ENCODE peak calls at places on chromosome 21, in ten cellular contexts. One of them, this sample, is unnamed.

GRCh38 chr21:31877558-31877957 is 4.7 kb downstream of the HUNK start:
- DNase-seq in NCI-H446: no peak
- DNase-seq in activated CD4-positive, alpha-beta T cell treated with anti-CD3 and anti-CD28 coated beads for 24 hours: no peak
- DNase-seq in stimulated activated naive CD8-positive, alpha-beta T cell treated with anti-CD3 and anti-CD28 coated beads, Interleukin-15, Interleukin-2, amounts not matched to agents 100 U/mL and 50 U/mL, for 24 hours: no peak
- DNase-seq in H4: no peak
- DNase-seq in fibroblast of the conjunctiva: no peak
- DNase-seq in NCI-H524: no peak
- DNase-seq in nucleus accumbens: no peak
- DNase-seq in right atrium auricular region: no peak
- DNase-seq in MCF 10A: no peak
- DNase-seq in this sample: no peak

GRCh38 chr21:42455196-42455595 is 40.8 kb downstream of the RSPH1 start:
- DNase-seq in fibroblast of the conjunctiva: no peak
- DNase-seq in stimulated activated naive CD8-positive, alpha-beta T cell treated with anti-CD3 and anti-CD28 coated beads, Interleukin-15, Interleukin-2, amounts not matched to agents 100 U/mL and 50 U/mL, for 24 hours: no peak
- DNase-seq in NCI-H524: peak
- DNase-seq in MCF 10A: peak
- DNase-seq in right atrium auricular region: no peak
- DNase-seq in nucleus accumbens: no peak
- DNase-seq in NCI-H446: no peak
- DNase-seq in activated CD4-positive, alpha-beta T cell treated with anti-CD3 and anti-CD28 coated beads for 24 hours: no peak
- DNase-seq in H4: peak
- DNase-seq in this sample: no peak

GRCh38 chr21:31879251-31879650 is 6.4 kb downstream of the HUNK start:
- DNase-seq in stimulated activated naive CD8-positive, alpha-beta T cell treated with anti-CD3 and anti-CD28 coated beads, Interleukin-15, Interleukin-2, amounts not matched to agents 100 U/mL and 50 U/mL, for 24 hours: no peak
- DNase-seq in right atrium auricular region: no peak
- DNase-seq in fibroblast of the conjunctiva: no peak
- DNase-seq in NCI-H524: peak
- DNase-seq in nucleus accumbens: no peak
- DNase-seq in activated CD4-positive, alpha-beta T cell treated with anti-CD3 and anti-CD28 coated beads for 24 hours: no peak
- DNase-seq in H4: no peak
- DNase-seq in NCI-H446: no peak
- DNase-seq in MCF 10A: no peak
- DNase-seq in this sample: no peak

GRCh38 chr21:27290020-27290419 is 323.1 kb upstream of the ADAMTS5 start:
- DNase-seq in NCI-H524: no peak
- DNase-seq in NCI-H446: no peak
- DNase-seq in fibroblast of the conjunctiva: no peak
- DNase-seq in MCF 10A: no peak
- DNase-seq in H4: no peak
- DNase-seq in stimulated activated naive CD8-positive, alpha-beta T cell treated with anti-CD3 and anti-CD28 coated beads, Interleukin-15, Interleukin-2, amounts not matched to agents 100 U/mL and 50 U/mL, for 24 hours: no peak
- DNase-seq in right atrium auricular region: no peak
- DNase-seq in nucleus accumbens: no peak
- DNase-seq in activated CD4-positive, alpha-beta T cell treated with anti-CD3 and anti-CD28 coated beads for 24 hours: no peak
- DNase-seq in this sample: no peak

GRCh38 chr21:33214056-33214455 is 15.7 kb upstream of the IFNAR2 start:
- DNase-seq in MCF 10A: no peak
- DNase-seq in fibroblast of the conjunctiva: no peak
- DNase-seq in stimulated activated naive CD8-positive, alpha-beta T cell treated with anti-CD3 and anti-CD28 coated beads, Interleukin-15, Interleukin-2, amounts not matched to agents 100 U/mL and 50 U/mL, for 24 hours: no peak
- DNase-seq in activated CD4-positive, alpha-beta T cell treated with anti-CD3 and anti-CD28 coated beads for 24 hours: no peak
- DNase-seq in NCI-H524: no peak
- DNase-seq in H4: no peak
- DNase-seq in nucleus accumbens: no peak
- DNase-seq in right atrium auricular region: no peak
- DNase-seq in NCI-H446: no peak
- DNase-seq in this sample: no peak

GRCh38 chr21:46550511-46550941 is 54.4 kb downstream of the S100B start:
- DNase-seq in nucleus accumbens: no peak
- DNase-seq in activated CD4-positive, alpha-beta T cell treated with anti-CD3 and anti-CD28 coated beads for 24 hours: no peak
- DNase-seq in MCF 10A: no peak
- DNase-seq in right atrium auricular region: peak
- DNase-seq in NCI-H446: no peak
- DNase-seq in stimulated activated naive CD8-positive, alpha-beta T cell treated with anti-CD3 and anti-CD28 coated beads, Interleukin-15, Interleukin-2, amounts not matched to agents 100 U/mL and 50 U/mL, for 24 hours: peak
- DNase-seq in NCI-H524: no peak
- DNase-seq in H4: no peak
- DNase-seq in fibroblast of the conjunctiva: no peak
- DNase-seq in this sample: no peak

GRCh38 chr21:20459838-20460237 is 538.4 kb upstream of the NCAM2 start:
- DNase-seq in MCF 10A: peak
- DNase-seq in stimulated activated naive CD8-positive, alpha-beta T cell treated with anti-CD3 and anti-CD28 coated beads, Interleukin-15, Interleukin-2, amounts not matched to agents 100 U/mL and 50 U/mL, for 24 hours: no peak
- DNase-seq in fibroblast of the conjunctiva: no peak
- DNase-seq in H4: peak
- DNase-seq in nucleus accumbens: no peak
- DNase-seq in NCI-H524: no peak
- DNase-seq in NCI-H446: no peak
- DNase-seq in activated CD4-positive, alpha-beta T cell treated with anti-CD3 and anti-CD28 coated beads for 24 hours: no peak
- DNase-seq in right atrium auricular region: no peak
- DNase-seq in this sample: no peak

GRCh38 chr21:32333953-32334673 is 35.5 kb downstream of the MRAP start:
- DNase-seq in stimulated activated naive CD8-positive, alpha-beta T cell treated with anti-CD3 and anti-CD28 coated beads, Interleukin-15, Interleukin-2, amounts not matched to agents 100 U/mL and 50 U/mL, for 24 hours: no peak
- DNase-seq in H4: no peak
- DNase-seq in MCF 10A: no peak
- DNase-seq in NCI-H524: no peak
- DNase-seq in right atrium auricular region: no peak
- DNase-seq in NCI-H446: no peak
- DNase-seq in activated CD4-positive, alpha-beta T cell treated with anti-CD3 and anti-CD28 coated beads for 24 hours: no peak
- DNase-seq in nucleus accumbens: no peak
- DNase-seq in fibroblast of the conjunctiva: no peak
- DNase-seq in this sample: no peak

GRCh38 chr21:29801122-29801521 is 138.7 kb downstream of the GRIK1 start:
- DNase-seq in stimulated activated naive CD8-positive, alpha-beta T cell treated with anti-CD3 and anti-CD28 coated beads, Interleukin-15, Interleukin-2, amounts not matched to agents 100 U/mL and 50 U/mL, for 24 hours: no peak
- DNase-seq in MCF 10A: no peak
- DNase-seq in right atrium auricular region: no peak
- DNase-seq in nucleus accumbens: no peak
- DNase-seq in fibroblast of the conjunctiva: no peak
- DNase-seq in NCI-H446: no peak
- DNase-seq in activated CD4-positive, alpha-beta T cell treated with anti-CD3 and anti-CD28 coated beads for 24 hours: no peak
- DNase-seq in NCI-H524: no peak
- DNase-seq in H4: no peak
- DNase-seq in this sample: no peak

GRCh38 chr21:37866027-37866426 is 50.2 kb downstream of the KCNJ6 start:
- DNase-seq in fibroblast of the conjunctiva: no peak
- DNase-seq in MCF 10A: peak
- DNase-seq in H4: no peak
- DNase-seq in right atrium auricular region: no peak
- DNase-seq in nucleus accumbens: no peak
- DNase-seq in activated CD4-positive, alpha-beta T cell treated with anti-CD3 and anti-CD28 coated beads for 24 hours: no peak
- DNase-seq in NCI-H524: no peak
- DNase-seq in stimulated activated naive CD8-positive, alpha-beta T cell treated with anti-CD3 and anti-CD28 coated beads, Interleukin-15, Interleukin-2, amounts not matched to agents 100 U/mL and 50 U/mL, for 24 hours: no peak
- DNase-seq in NCI-H446: no peak
- DNase-seq in this sample: no peak

GRCh38 chr21:43189936-43190335 is 21.1 kb downstream of the CRYAA start:
- DNase-seq in NCI-H524: no peak
- DNase-seq in MCF 10A: no peak
- DNase-seq in stimulated activated naive CD8-positive, alpha-beta T cell treated with anti-CD3 and anti-CD28 coated beads, Interleukin-15, Interleukin-2, amounts not matched to agents 100 U/mL and 50 U/mL, for 24 hours: no peak
- DNase-seq in right atrium auricular region: no peak
- DNase-seq in activated CD4-positive, alpha-beta T cell treated with anti-CD3 and anti-CD28 coated beads for 24 hours: no peak
- DNase-seq in nucleus accumbens: no peak
- DNase-seq in fibroblast of the conjunctiva: no peak
- DNase-seq in NCI-H446: no peak
- DNase-seq in H4: no peak
- DNase-seq in this sample: no peak

GRCh38 chr21:44389335-44389734 is 35.9 kb downstream of the TRPM2 start:
- DNase-seq in NCI-H524: no peak
- DNase-seq in right atrium auricular region: no peak
- DNase-seq in stimulated activated naive CD8-positive, alpha-beta T cell treated with anti-CD3 and anti-CD28 coated beads, Interleukin-15, Interleukin-2, amounts not matched to agents 100 U/mL and 50 U/mL, for 24 hours: no peak
- DNase-seq in nucleus accumbens: no peak
- DNase-seq in MCF 10A: no peak
- DNase-seq in fibroblast of the conjunctiva: no peak
- DNase-seq in NCI-H446: no peak
- DNase-seq in H4: no peak
- DNase-seq in activated CD4-positive, alpha-beta T cell treated with anti-CD3 and anti-CD28 coated beads for 24 hours: no peak
- DNase-seq in this sample: no peak

GRCh38 chr21:44932366-44933181 is 7.3 kb upstream of the SLX9 start:
- DNase-seq in right atrium auricular region: no peak
- DNase-seq in H4: no peak
- DNase-seq in stimulated activated naive CD8-positive, alpha-beta T cell treated with anti-CD3 and anti-CD28 coated beads, Interleukin-15, Interleukin-2, amounts not matched to agents 100 U/mL and 50 U/mL, for 24 hours: peak
- DNase-seq in activated CD4-positive, alpha-beta T cell treated with anti-CD3 and anti-CD28 coated beads for 24 hours: no peak
- DNase-seq in NCI-H524: peak
- DNase-seq in MCF 10A: no peak
- DNase-seq in NCI-H446: no peak
- DNase-seq in fibroblast of the conjunctiva: no peak
- DNase-seq in nucleus accumbens: no peak
- DNase-seq in this sample: no peak

GRCh38 chr21:44849616-44850130 is 23.8 kb downstream of the PTTG1IP start:
- DNase-seq in NCI-H446: no peak
- DNase-seq in NCI-H524: no peak
- DNase-seq in fibroblast of the conjunctiva: no peak
- DNase-seq in right atrium auricular region: no peak
- DNase-seq in activated CD4-positive, alpha-beta T cell treated with anti-CD3 and anti-CD28 coated beads for 24 hours: no peak
- DNase-seq in nucleus accumbens: no peak
- DNase-seq in stimulated activated naive CD8-positive, alpha-beta T cell treated with anti-CD3 and anti-CD28 coated beads, Interleukin-15, Interleukin-2, amounts not matched to agents 100 U/mL and 50 U/mL, for 24 hours: no peak
- DNase-seq in H4: no peak
- DNase-seq in MCF 10A: no peak
- DNase-seq in this sample: no peak

GRCh38 chr21:43733529-43734071 is 14.7 kb downstream of the PDXK start:
- DNase-seq in activated CD4-positive, alpha-beta T cell treated with anti-CD3 and anti-CD28 coated beads for 24 hours: no peak
- DNase-seq in NCI-H446: peak
- DNase-seq in MCF 10A: peak
- DNase-seq in stimulated activated naive CD8-positive, alpha-beta T cell treated with anti-CD3 and anti-CD28 coated beads, Interleukin-15, Interleukin-2, amounts not matched to agents 100 U/mL and 50 U/mL, for 24 hours: no peak
- DNase-seq in fibroblast of the conjunctiva: no peak
- DNase-seq in nucleus accumbens: no peak
- DNase-seq in right atrium auricular region: no peak
- DNase-seq in NCI-H524: no peak
- DNase-seq in H4: no peak
- DNase-seq in this sample: no peak

GRCh38 chr21:21101911-21102310 is 103.7 kb downstream of the NCAM2 start:
- DNase-seq in NCI-H446: peak
- DNase-seq in fibroblast of the conjunctiva: peak
- DNase-seq in MCF 10A: peak
- DNase-seq in stimulated activated naive CD8-positive, alpha-beta T cell treated with anti-CD3 and anti-CD28 coated beads, Interleukin-15, Interleukin-2, amounts not matched to agents 100 U/mL and 50 U/mL, for 24 hours: no peak
- DNase-seq in NCI-H524: peak
- DNase-seq in H4: peak
- DNase-seq in activated CD4-positive, alpha-beta T cell treated with anti-CD3 and anti-CD28 coated beads for 24 hours: no peak
- DNase-seq in nucleus accumbens: peak
- DNase-seq in right atrium auricular region: no peak
- DNase-seq in this sample: no peak

GRCh38 chr21:17742181-17742580 is 77.0 kb downstream of the C21orf91 start:
- DNase-seq in H4: no peak
- DNase-seq in MCF 10A: no peak
- DNase-seq in activated CD4-positive, alpha-beta T cell treated with anti-CD3 and anti-CD28 coated beads for 24 hours: no peak
- DNase-seq in nucleus accumbens: no peak
- DNase-seq in NCI-H524: no peak
- DNase-seq in stimulated activated naive CD8-positive, alpha-beta T cell treated with anti-CD3 and anti-CD28 coated beads, Interleukin-15, Interleukin-2, amounts not matched to agents 100 U/mL and 50 U/mL, for 24 hours: no peak
- DNase-seq in NCI-H446: no peak
- DNase-seq in fibroblast of the conjunctiva: no peak
- DNase-seq in right atrium auricular region: no peak
- DNase-seq in this sample: no peak

GRCh38 chr21:17195965-17196364 is 316.9 kb upstream of the CXADR start:
- DNase-seq in stimulated activated naive CD8-positive, alpha-beta T cell treated with anti-CD3 and anti-CD28 coated beads, Interleukin-15, Interleukin-2, amounts not matched to agents 100 U/mL and 50 U/mL, for 24 hours: no peak
- DNase-seq in activated CD4-positive, alpha-beta T cell treated with anti-CD3 and anti-CD28 coated beads for 24 hours: no peak
- DNase-seq in right atrium auricular region: no peak
- DNase-seq in H4: no peak
- DNase-seq in NCI-H446: peak
- DNase-seq in NCI-H524: no peak
- DNase-seq in nucleus accumbens: no peak
- DNase-seq in MCF 10A: no peak
- DNase-seq in fibroblast of the conjunctiva: no peak
- DNase-seq in this sample: no peak

GRCh38 chr21:35922618-35923017 is 137.7 kb downstream of the SETD4 start:
- DNase-seq in MCF 10A: no peak
- DNase-seq in nucleus accumbens: no peak
- DNase-seq in NCI-H446: no peak
- DNase-seq in fibroblast of the conjunctiva: no peak
- DNase-seq in stimulated activated naive CD8-positive, alpha-beta T cell treated with anti-CD3 and anti-CD28 coated beads, Interleukin-15, Interleukin-2, amounts not matched to agents 100 U/mL and 50 U/mL, for 24 hours: no peak
- DNase-seq in activated CD4-positive, alpha-beta T cell treated with anti-CD3 and anti-CD28 coated beads for 24 hours: no peak
- DNase-seq in right atrium auricular region: no peak
- DNase-seq in NCI-H524: no peak
- DNase-seq in H4: no peak
- DNase-seq in this sample: no peak

GRCh38 chr21:31135536-31136184 is 97.4 kb upstream of the KRTAP19-8 start:
- DNase-seq in fibroblast of the conjunctiva: no peak
- DNase-seq in MCF 10A: no peak
- DNase-seq in activated CD4-positive, alpha-beta T cell treated with anti-CD3 and anti-CD28 coated beads for 24 hours: no peak
- DNase-seq in nucleus accumbens: no peak
- DNase-seq in NCI-H446: no peak
- DNase-seq in NCI-H524: no peak
- DNase-seq in stimulated activated naive CD8-positive, alpha-beta T cell treated with anti-CD3 and anti-CD28 coated beads, Interleukin-15, Interleukin-2, amounts not matched to agents 100 U/mL and 50 U/mL, for 24 hours: no peak
- DNase-seq in right atrium auricular region: no peak
- DNase-seq in H4: peak
- DNase-seq in this sample: no peak

GRCh38 chr21:46159841-46160562 is 4.6 kb upstream of the FTCD start:
- DNase-seq in right atrium auricular region: no peak
- DNase-seq in activated CD4-positive, alpha-beta T cell treated with anti-CD3 and anti-CD28 coated beads for 24 hours: no peak
- DNase-seq in stimulated activated naive CD8-positive, alpha-beta T cell treated with anti-CD3 and anti-CD28 coated beads, Interleukin-15, Interleukin-2, amounts not matched to agents 100 U/mL and 50 U/mL, for 24 hours: no peak
- DNase-seq in NCI-H524: no peak
- DNase-seq in NCI-H446: no peak
- DNase-seq in H4: no peak
- DNase-seq in fibroblast of the conjunctiva: no peak
- DNase-seq in MCF 10A: no peak
- DNase-seq in nucleus accumbens: no peak
- DNase-seq in this sample: no peak

GRCh38 chr21:28334407-28334806 is 658.3 kb downstream of the LTN1 start:
- DNase-seq in nucleus accumbens: no peak
- DNase-seq in right atrium auricular region: no peak
- DNase-seq in fibroblast of the conjunctiva: no peak
- DNase-seq in NCI-H524: no peak
- DNase-seq in stimulated activated naive CD8-positive, alpha-beta T cell treated with anti-CD3 and anti-CD28 coated beads, Interleukin-15, Interleukin-2, amounts not matched to agents 100 U/mL and 50 U/mL, for 24 hours: no peak
- DNase-seq in activated CD4-positive, alpha-beta T cell treated with anti-CD3 and anti-CD28 coated beads for 24 hours: no peak
- DNase-seq in NCI-H446: no peak
- DNase-seq in H4: no peak
- DNase-seq in MCF 10A: peak
- DNase-seq in this sample: no peak

GRCh38 chr21:45502600-45502999 is 39.6 kb downstream of the SLC19A1 start:
- DNase-seq in right atrium auricular region: no peak
- DNase-seq in NCI-H524: peak
- DNase-seq in H4: no peak
- DNase-seq in MCF 10A: no peak
- DNase-seq in NCI-H446: no peak
- DNase-seq in nucleus accumbens: no peak
- DNase-seq in activated CD4-positive, alpha-beta T cell treated with anti-CD3 and anti-CD28 coated beads for 24 hours: no peak
- DNase-seq in fibroblast of the conjunctiva: no peak
- DNase-seq in stimulated activated naive CD8-positive, alpha-beta T cell treated with anti-CD3 and anti-CD28 coated beads, Interleukin-15, Interleukin-2, amounts not matched to agents 100 U/mL and 50 U/mL, for 24 hours: no peak
- DNase-seq in this sample: no peak